ENCODE peak calls at places on chromosomes 11 and 22, in four cellular contexts. S, L, B and U are unnamed samples.
A peak's percentile ranks its signal among the peaks of the same experiment; 100 is the strongest.

GRCh38 chr11:45017329-45017728 is 66.6 kb upstream of the TP53I11 start:
- DNase-seq in S (peak; percentile 24), L (no peak), B (no peak), U (no peak)

GRCh38 chr11:68121067-68121899 is at the start of gene CHKA:
- DNase-seq in S (peak; percentile 97), L (peak; percentile 95), B (peak; percentile 69), U (peak; percentile 75)

GRCh38 chr11:36512016-36512415 is 1.9 kb upstream of the TRAF6 start:
- DNase-seq in S (no peak), L (no peak), B (no peak), U (no peak)

GRCh38 chr22:39306456-39307361 is 12.7 kb downstream of the RPL3 start:
- DNase-seq in S (peak; percentile 59), L (peak; percentile 71), B (peak; percentile 40), U (peak; percentile 32)

GRCh38 chr11:76935030-76935429 is 74.3 kb downstream of the ACER3 start:
- DNase-seq in S (peak; percentile 33), L (no peak), B (no peak), U (no peak)

GRCh38 chr11:120558754-120559431 is 47.3 kb downstream of the GRIK4 start:
- DNase-seq in S (no peak), L (peak; percentile 23), B (no peak), U (no peak)

GRCh38 chr22:45335854-45336492 is 26.2 kb downstream of the FAM118A start:
- DNase-seq in S (no peak), L (no peak), B (no peak), U (no peak)

GRCh38 chr11:12086271-12087074 is 23.9 kb upstream of the MICAL2 start:
- DNase-seq in S (no peak), L (peak; percentile 85), B (no peak), U (no peak)

GRCh38 chr22:49566141-49566541 is 261.5 kb downstream of the BRD1 start:
- DNase-seq in S (no peak), L (no peak), B (no peak), U (no peak)

GRCh38 chr11:47950396-47950795 is 30.0 kb upstream of the PTPRJ start:
- DNase-seq in S (no peak), L (no peak), B (peak; percentile 82), U (peak; percentile 45)

GRCh38 chr22:46731246-46732040 is 6.6 kb downstream of the CERK start:
- DNase-seq in S (peak; percentile 42), L (peak; percentile 49), B (no peak), U (no peak)

GRCh38 chr11:33704240-33705002 is 3.8 kb upstream of the C11orf91 start:
- DNase-seq in S (no peak), L (no peak), B (no peak), U (no peak)

GRCh38 chr11:123314972-123315371 is 115.1 kb upstream of the GRAMD1B start:
- DNase-seq in S (no peak), L (no peak), B (no peak), U (no peak)

GRCh38 chr22:22167791-22168189 is 76.8 kb upstream of the VPREB1 start:
- DNase-seq in S (no peak), L (no peak), B (no peak), U (no peak)

GRCh38 chr11:119169272-119169719 is 771 bp downstream of the NLRX1 start:
- DNase-seq in S (peak; percentile 61), L (peak; percentile 80), B (no peak), U (peak; percentile 19)

GRCh38 chr11:40274017-40274416 is 1185.4 kb downstream of the LRRC4C start:
- DNase-seq in S (no peak), L (no peak), B (no peak), U (no peak)

GRCh38 chr22:32355760-32356159 is 1.9 kb upstream of the RFPL3 start:
- DNase-seq in S (no peak), L (no peak), B (no peak), U (no peak)

GRCh38 chr11:86230921-86231320 is 13.6 kb upstream of the EED start:
- DNase-seq in S (no peak), L (no peak), B (no peak), U (no peak)

GRCh38 chr22:21030621-21031544 is 1.5 kb downstream of the SLC7A4 start:
- DNase-seq in S (no peak), L (no peak), B (peak; percentile 2), U (no peak)

GRCh38 chr22:46867106-46867505 is 104.7 kb downstream of the TBC1D22A start:
- DNase-seq in S (no peak), L (no peak), B (no peak), U (no peak)

GRCh38 chr11:47060807-47061206 is 115.9 kb downstream of the ARFGAP2 start:
- DNase-seq in S (no peak), L (no peak), B (no peak), U (no peak)

GRCh38 chr11:110433393-110434333 is 3.9 kb downstream of the FDX1 start:
- DNase-seq in S (no peak), L (no peak), B (no peak), U (no peak)

GRCh38 chr11:123006860-123007542 is 25.4 kb upstream of the BSX start:
- DNase-seq in S (no peak), L (no peak), B (no peak), U (no peak)

GRCh38 chr11:8709002-8709672 is 26.5 kb downstream of the RPL27A start:
- DNase-seq in S (no peak), L (peak; percentile 96), B (no peak), U (no peak)

GRCh38 chr11:57764972-57765371 is 3.4 kb downstream of the CTNND1 start:
- DNase-seq in S (no peak), L (no peak), B (no peak), U (no peak)

GRCh38 chr11:110376711-110377324 is 52.9 kb upstream of the FDX1 start:
- DNase-seq in S (peak; percentile 94), L (peak; percentile 75), B (peak; percentile 13), U (no peak)

GRCh38 chr11:65130631-65131416 is 3.5 kb downstream of the SYVN1 start:
- DNase-seq in S (no peak), L (peak; percentile 42), B (no peak), U (no peak)
- H3K4me3 ChIP-seq in S (no peak overlapping the region), L (no peak overlapping the region), B (no peak overlapping the region), U (no peak overlapping the region)

GRCh38 chr22:28921585-28921879 is 38.2 kb downstream of the ZNRF3 start:
- DNase-seq in S (no peak), L (no peak), B (no peak), U (no peak)
- H3K4me1 ChIP-seq in S (peaks cover 68% of the 10 kb centered on the region), L (peaks cover 3% of the 10 kb centered on the region), B (no peaks in the 10 kb centered on the region), U (no peaks in the 10 kb centered on the region)

GRCh38 chr22:35444685-35445399 is 44.9 kb downstream of the MCM5 start:
- DNase-seq in S (no peak), L (no peak), B (no peak), U (no peak)

GRCh38 chr22:35443338-35443737 is 43.4 kb downstream of the MCM5 start:
- DNase-seq in S (no peak), L (no peak), B (no peak), U (no peak)

GRCh38 chr22:35446365-35446764 is 46.4 kb downstream of the MCM5 start:
- DNase-seq in S (no peak), L (no peak), B (no peak), U (no peak)

GRCh38 chr22:35443790-35444684 is 44.1 kb downstream of the MCM5 start:
- DNase-seq in S (no peak), L (no peak), B (no peak), U (no peak)

DNA sequence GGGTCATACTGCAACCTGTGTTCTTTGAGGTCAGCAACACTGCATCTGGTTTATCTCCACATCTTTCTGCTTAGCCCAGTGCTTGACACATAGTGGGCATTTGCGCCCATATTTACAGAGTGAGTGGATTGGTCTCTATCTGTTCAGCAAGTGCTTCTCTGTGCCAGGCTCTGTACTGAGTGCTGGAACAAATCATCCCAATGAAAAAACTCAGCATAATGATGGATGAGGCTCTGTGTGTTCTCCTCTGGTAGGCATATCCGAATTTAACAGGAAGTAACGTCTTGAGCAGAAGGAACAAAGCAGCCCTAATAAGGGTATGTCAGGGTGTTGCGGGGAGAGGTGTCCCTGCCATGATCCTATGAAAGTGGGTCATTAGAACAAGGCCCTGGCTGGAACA is 46.0 kb downstream of the MCM5 start:
- DNase-seq in S (no peak), L (no peak), B (no peak), U (no peak)
- H3K27ac ChIP-seq in S (no peak overlapping the region), L (no peak overlapping the region), B (no peak overlapping the region), U (no peak overlapping the region)

GRCh38 chr22:33891455-33891854 is 28.8 kb downstream of the LARGE1 start:
- DNase-seq in S (no peak), L (no peak), B (no peak), U (no peak)

GRCh38 chr22:33889748-33890147 is 30.5 kb downstream of the LARGE1 start:
- DNase-seq in S (no peak), L (no peak), B (no peak), U (no peak)

GRCh38 chr22:33887173-33887572 is 33.1 kb downstream of the LARGE1 start:
- DNase-seq in S (no peak), L (no peak), B (no peak), U (no peak)

GRCh38 chr22:33886696-33887095 is 33.6 kb downstream of the LARGE1 start:
- DNase-seq in S (no peak), L (no peak), B (no peak), U (no peak)

GRCh38 chr22:33888821-33889220 is 31.5 kb downstream of the LARGE1 start:
- DNase-seq in S (no peak), L (no peak), B (no peak), U (no peak)
- H3K4me3 ChIP-seq in S (no peak overlapping the region), L (no peak overlapping the region), B (no peak overlapping the region), U (no peak overlapping the region)